ENCODE peak calls at places on chromosome 19, in seven cellular contexts. D is nephron progenitor cell, S is mesothelial cell of epicardium, O is AG10803, E is H9, J is neural progenitor cell, Y is A549. Z is an unnamed sample.

GRCh38 chr19:45972081-45972943 is 1.4 kb downstream of the NOVA2 start:
- DNase-seq in S (no peak), D (no peak), O (no peak), J (no peak), E (no peak), Y (no peak), Z (no peak)

GRCh38 chr19:34999498-35000337 is at the start of gene GRAMD1A:
- DNase-seq in Y (peak), J (peak), D (peak), E (peak), S (peak), O (peak), Z (peak)

GRCh38 chr19:35090160-35090794 is 25.3 kb upstream of the FXYD3 start:
- DNase-seq in D (peak), Y (peak), E (peak), O (peak), J (peak), S (no peak), Z (no peak)

GRCh38 chr19:53132231-53132991 is at the start of gene ZNF415:
- DNase-seq in E (peak), D (peak), O (peak), S (peak), Y (no peak), J (peak), Z (peak)

GRCh38 chr19:40717880-40718773 is 1.2 kb downstream of the ITPKC start:
- DNase-seq in S (no peak), J (peak), Y (peak), E (peak), O (peak), D (no peak), Z (no peak)

GRCh38 chr19:6663236-6664187 is 6.4 kb downstream of the TNFSF14 start:
- DNase-seq in E (no peak), D (no peak), S (no peak), O (peak), Y (no peak), J (no peak), Z (no peak)

GRCh38 chr19:41328157-41328817 is 18.3 kb downstream of the CCDC97 start:
- DNase-seq in D (no peak), E (no peak), S (no peak), J (no peak), Y (no peak), O (no peak), Z (no peak)

GRCh38 chr19:8017808-8018207 is 12.4 kb upstream of the ELAVL1 start:
- DNase-seq in O (no peak), D (no peak), Y (no peak), J (peak), E (no peak), S (no peak), Z (peak)

GRCh38 chr19:6126335-6126974 is 9.0 kb upstream of the ACSBG2 start:
- DNase-seq in S (no peak), J (peak), Y (peak), E (peak), D (no peak), O (peak), Z (no peak)

GRCh38 chr19:47377208-47377701 is 28.1 kb downstream of the DHX34 start:
- DNase-seq in Y (no peak), S (no peak), O (no peak), D (no peak), J (no peak), E (no peak), Z (no peak)

GRCh38 chr19:19105365-19106060 is 32.8 kb downstream of the TMEM161A start:
- DNase-seq in Y (peak), E (peak), D (peak), O (peak), S (peak), J (peak), Z (no peak)

GRCh38 chr19:55118401-55118991 is 1.1 kb upstream of the PPP1R12C start:
- DNase-seq in J (peak), S (no peak), Y (no peak), E (peak), D (peak), O (peak), Z (no peak)

GRCh38 chr19:35205733-35206323 is 22.7 kb downstream of the FAM187B start:
- DNase-seq in O (no peak), Y (no peak), E (no peak), D (no peak), J (no peak), S (no peak), Z (no peak)

GRCh38 chr19:6217752-6218403 is 61.9 kb downstream of the MLLT1 start:
- DNase-seq in Y (no peak), S (no peak), J (no peak), O (no peak), E (no peak), D (no peak), Z (no peak)

GRCh38 chr19:39407394-39407643 is 672 bp downstream of the ZFP36 start:
- DNase-seq in E (no peak), Y (no peak), O (peak), D (no peak), J (no peak), S (no peak), Z (no peak)

GRCh38 chr19:2391118-2391725 is 31.2 kb downstream of the TMPRSS9 start:
- DNase-seq in O (peak), D (peak), E (no peak), S (no peak), Y (peak), J (peak), Z (no peak)

GRCh38 chr19:14699641-14700040 is 9.8 kb downstream of the ZNF333 start:
- DNase-seq in D (no peak), O (no peak), Y (no peak), S (no peak), E (no peak), J (no peak), Z (no peak)

GRCh38 chr19:19259741-19260140 is 13.4 kb downstream of the TM6SF2 start:
- DNase-seq in D (no peak), E (peak), S (no peak), Y (peak), J (peak), O (no peak), Z (no peak)

GRCh38 chr19:28429356-28429755 is 783.6 kb downstream of the UQCRFS1 start:
- DNase-seq in D (no peak), J (no peak), Y (no peak), S (no peak), E (no peak), O (no peak), Z (no peak)

GRCh38 chr19:14337510-14337909 is 43.7 kb upstream of the ADGRE5 start:
- DNase-seq in J (peak), Y (peak), E (peak), S (no peak), D (peak), O (no peak), Z (no peak)

GRCh38 chr19:15453091-15453498 is 3.3 kb upstream of the WIZ start:
- DNase-seq in D (peak), E (peak), S (no peak), O (no peak), Y (no peak), J (peak), Z (no peak)

GRCh38 chr19:2261438-2262172 is 5.4 kb upstream of the JSRP1 start:
- DNase-seq in O (no peak), D (no peak), S (no peak), E (no peak), J (peak), Y (no peak), Z (no peak)

GRCh38 chr19:38281820-38282566 is 17.6 kb downstream of the SPINT2 start:
- DNase-seq in J (no peak), Y (no peak), D (no peak), S (no peak), O (no peak), E (no peak), Z (no peak)

GRCh38 chr19:34838753-34839431 is 65.9 kb upstream of the ZNF599 start:
- DNase-seq in S (no peak), D (peak), O (peak), J (peak), Y (no peak), E (peak), Z (no peak)

GRCh38 chr19:18589380-18590272 is 1.0 kb downstream of the REX1BD start:
- DNase-seq in E (peak), Y (peak), S (peak), O (peak), D (peak), J (peak), Z (no peak)

GRCh38 chr19:2273356-2274184 is 8.4 kb downstream of the PEAK3 start:
- DNase-seq in S (peak), Y (peak), E (peak), J (peak), O (peak), D (peak), Z (peak)

GRCh38 chr19:1295169-1296012 is 9.7 kb downstream of the EFNA2 start:
- DNase-seq in J (peak), O (no peak), D (peak), Y (no peak), E (peak), S (no peak), Z (no peak)

GRCh38 chr19:39937094-39937493 is 2.7 kb upstream of the FCGBP start:
- DNase-seq in E (no peak), D (no peak), O (no peak), Y (no peak), J (no peak), S (no peak), Z (no peak)

GRCh38 chr19:944663-945241 is 18.9 kb downstream of the ARID3A start:
- DNase-seq in O (no peak), S (no peak), Y (no peak), D (no peak), E (no peak), J (no peak), Z (no peak)

GRCh38 chr19:7550987-7551761 is 15.7 kb downstream of the PNPLA6 start:
- DNase-seq in E (peak), D (peak), O (no peak), Y (no peak), S (peak), J (peak), Z (peak)

GRCh38 chr19:10333758-10334339 is 520 bp upstream of the RAVER1 start:
- DNase-seq in E (no peak), D (peak), J (peak), S (no peak), Y (no peak), O (no peak), Z (no peak)

GRCh38 chr19:41302624-41303351 is 7.2 kb upstream of the CCDC97 start:
- DNase-seq in J (no peak), Y (no peak), S (no peak), E (no peak), D (no peak), O (no peak), Z (peak)

GRCh38 chr19:5903054-5903501 is 512 bp downstream of the NDUFA11 start:
- DNase-seq in O (peak), Y (no peak), J (no peak), S (no peak), D (no peak), E (no peak), Z (no peak)

GRCh38 chr19:7692417-7693088 is 9.4 kb downstream of the FCER2 start:
- DNase-seq in S (no peak), O (no peak), D (no peak), J (no peak), E (no peak), Y (no peak), Z (no peak)

GRCh38 chr19:52923782-52924593 is 760 bp upstream of the ZNF888 start:
- DNase-seq in E (peak), J (no peak), Y (no peak), D (no peak), S (no peak), O (peak), Z (no peak)

GRCh38 chr19:10353793-10354391 is 14.5 kb upstream of the ICAM3 start:
- DNase-seq in O (no peak), J (peak), Y (no peak), E (peak), S (peak), D (peak), Z (no peak)

GRCh38 chr19:55305491-55305890 is 19.6 kb downstream of the TMEM150B start:
- DNase-seq in D (peak), J (peak), O (peak), E (peak), Y (peak), S (no peak), Z (peak)

GRCh38 chr19:48354332-48354992 is 9.3 kb downstream of the TMEM143 start:
- DNase-seq in Y (peak), D (no peak), E (no peak), O (no peak), J (no peak), S (no peak), Z (no peak)

GRCh38 chr19:32349724-32350475 is 4.5 kb downstream of the ZNF507 start:
- DNase-seq in J (no peak), O (no peak), E (no peak), S (no peak), Y (no peak), D (no peak), Z (no peak)

GRCh38 chr19:39832341-39833083 is 1.4 kb downstream of the DYRK1B start:
- DNase-seq in Y (no peak), O (peak), S (no peak), E (no peak), D (no peak), J (no peak), Z (no peak)

GRCh38 chr19:49940482-49940791 is 11.1 kb upstream of the NUP62 start:
- DNase-seq in S (no peak), E (no peak), J (no peak), O (no peak), D (no peak), Y (no peak), Z (no peak)

GRCh38 chr19:49938662-49939061 is 9.4 kb upstream of the NUP62 start:
- DNase-seq in Y (no peak), D (no peak), S (no peak), E (no peak), O (no peak), J (no peak), Z (no peak)

GRCh38 chr19:49936549-49936948 is 7.2 kb upstream of the NUP62 start:
- DNase-seq in J (no peak), S (no peak), D (no peak), O (no peak), E (no peak), Y (no peak), Z (no peak)

GRCh38 chr19:49939721-49940481 is 10.6 kb upstream of the NUP62 start:
- DNase-seq in Y (no peak), E (no peak), O (no peak), D (no peak), S (no peak), J (no peak), Z (no peak)
- TF ChIP-seq CTCF in Y (no peak), E (peak), O (no peak), D (no peak), S (no peak), J (peak), Z (no peak)

GRCh38 chr19:29872224-29872731 is 60.5 kb downstream of the CCNE1 start:
- DNase-seq in O (no peak), D (peak), S (no peak), Y (no peak), E (peak), J (peak), Z (no peak)
- TF ChIP-seq CTCF in O (peak), D (peak), S (no peak), Y (peak), E (peak), J (peak), Z (no peak)

DNA sequence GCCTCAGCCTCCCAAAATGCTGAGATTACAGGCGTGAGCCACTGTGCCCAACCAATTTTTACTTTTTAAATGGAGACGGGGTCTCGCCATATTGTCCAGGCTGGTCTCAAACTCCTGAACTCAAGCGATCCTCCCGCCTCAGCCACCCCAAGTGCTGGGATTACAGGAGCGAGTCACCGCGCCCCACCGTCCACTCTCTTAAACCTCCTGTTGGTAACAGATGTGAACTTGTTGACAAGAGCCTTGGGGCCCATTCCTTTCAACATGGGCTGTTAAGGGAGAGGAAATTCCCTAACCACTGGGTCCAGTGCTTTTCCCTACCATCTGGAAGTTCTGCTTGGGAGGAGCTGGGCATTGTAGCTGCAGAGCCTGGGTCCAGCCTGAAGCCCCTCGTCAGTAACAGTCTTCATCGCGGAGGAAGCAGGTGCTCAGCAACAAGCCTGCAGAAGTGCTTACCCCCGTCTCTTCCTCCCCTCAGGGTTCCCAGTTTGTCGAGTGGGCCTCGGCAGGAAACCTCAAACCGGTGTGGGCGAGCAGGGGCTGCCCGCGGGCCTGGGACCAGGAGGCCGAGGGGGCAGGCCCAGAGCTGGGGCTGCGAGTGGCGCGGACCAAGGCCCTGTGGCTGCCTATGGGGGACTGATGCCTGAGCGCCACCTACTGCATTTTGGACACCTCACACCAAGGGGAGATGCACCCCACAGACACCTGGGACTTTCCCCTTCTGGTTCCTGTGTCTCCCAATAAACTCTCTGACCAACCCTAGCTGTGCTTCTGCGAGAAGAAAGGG is 4.0 kb upstream of the FLT3LG start:
- DNase-seq in S (no peak), J (no peak), E (peak), Y (no peak), D (no peak), O (no peak), Z (peak)
- TF ChIP-seq CTCF in S (no peak), J (no peak), E (peak), Y (peak), D (no peak), O (peak), Z (no peak)

DNA sequence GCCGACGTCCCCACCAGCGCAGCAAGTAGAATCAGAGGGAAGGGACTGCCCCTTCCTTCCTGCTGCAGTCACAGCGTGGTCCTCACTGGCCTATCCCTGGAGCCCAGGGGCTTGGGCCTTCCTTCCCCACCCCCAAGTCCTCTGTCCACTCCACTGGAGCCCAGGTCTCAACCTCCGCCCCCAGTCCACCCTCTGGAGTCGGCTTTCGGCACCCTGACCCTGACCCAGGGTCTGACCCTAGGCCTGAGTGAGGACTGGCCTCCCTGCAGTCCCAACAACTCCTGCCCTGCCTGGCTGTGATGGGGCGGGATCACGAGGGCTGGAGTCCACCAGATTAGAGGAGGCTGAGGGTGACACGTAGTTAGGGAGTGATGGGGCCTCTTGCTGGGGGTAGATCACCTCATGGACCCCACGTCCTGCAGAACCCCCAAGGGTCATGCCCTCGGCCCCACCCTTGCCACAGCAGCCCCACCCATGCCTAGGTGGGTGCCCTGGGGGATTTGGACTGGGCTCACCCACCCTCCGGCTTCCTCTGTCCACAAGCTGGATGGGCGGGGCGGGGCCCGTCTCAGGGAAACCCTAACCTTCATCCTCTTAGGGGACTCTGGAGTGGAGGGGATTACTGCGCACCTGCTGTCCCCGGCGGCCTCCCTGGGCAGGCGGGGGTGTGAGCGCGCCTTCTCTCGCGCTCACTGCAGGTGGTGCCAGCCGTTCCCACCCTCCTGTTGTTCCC is 3.8 kb downstream of the RAX2 start:
- DNase-seq in S (no peak), E (no peak), D (no peak), O (no peak), Y (no peak), J (no peak), Z (no peak)
- TF ChIP-seq CTCF in S (no peak), E (no peak), D (no peak), O (no peak), Y (no peak), J (no peak), Z (no peak)

GRCh38 chr19:4369888-4370260 is 26.5 kb downstream of the MPND start:
- DNase-seq in J (peak), S (no peak), O (peak), E (peak), Y (no peak), D (peak), Z (peak)
- TF ChIP-seq CTCF in J (peak), S (no peak), O (peak), E (peak), Y (peak), D (no peak), Z (no peak)

Z was measured in activated B cell treated with CpG ODN at 0.5 μM for 24 hours.